ENCODE peak calls at places on chromosomes 12 and 14, in six cellular contexts. A, R, E, I, Q and U are unnamed samples.

GRCh38 chr12:108079731-108080130 is 49.4 kb upstream of the WSCD2 start:
- DNase-seq in I (no peak), R (no peak), Q (no peak), A (peak), E (peak), U (no peak)

GRCh38 chr12:115661103-115661502 is 616.4 kb downstream of the MED13L start:
- DNase-seq in Q (no peak), E (no peak), I (peak), R (no peak), A (no peak), U (no peak)

GRCh38 chr12:68158427-68158826 is 1.1 kb downstream of the IFNG start:
- DNase-seq in Q (no peak), E (peak), A (no peak), R (no peak), I (no peak), U (no peak)

GRCh38 chr12:95083938-95084337 is 10.5 kb upstream of the NR2C1 start:
- DNase-seq in Q (no peak), E (no peak), A (peak), I (no peak), R (peak), U (no peak)

GRCh38 chr14:49999216-49999761 is 106.4 kb downstream of the ARF6 start:
- DNase-seq in A (peak), I (peak), Q (peak), E (no peak), R (peak), U (peak)

GRCh38 chr12:29499235-29499634 is 1.7 kb upstream of the OVCH1 start:
- DNase-seq in Q (no peak), I (no peak), E (no peak), R (no peak), A (no peak), U (no peak)

GRCh38 chr12:121578230-121579189 is 2.3 kb downstream of the KDM2B start:
- DNase-seq in R (peak), E (no peak), A (no peak), I (peak), Q (no peak), U (no peak)

GRCh38 chr12:25388216-25388615 is 137.5 kb upstream of the KRAS start:
- DNase-seq in I (no peak), A (no peak), R (no peak), Q (no peak), E (no peak), U (no peak)

GRCh38 chr12:91406920-91407341 is 224.3 kb upstream of the DCN start:
- DNase-seq in I (no peak), Q (peak), E (no peak), A (no peak), R (no peak), U (no peak)

GRCh38 chr12:120388711-120389431 is 19.9 kb upstream of the MSI1 start:
- DNase-seq in I (no peak), Q (no peak), R (no peak), A (no peak), E (no peak), U (no peak)

GRCh38 chr12:71152838-71153237 is 5.0 kb downstream of the TSPAN8 start:
- DNase-seq in A (no peak), E (no peak), R (no peak), I (no peak), Q (no peak), U (no peak)

GRCh38 chr14:68970096-68970612 is 8.9 kb downstream of the ACTN1 start:
- DNase-seq in A (no peak), E (no peak), I (peak), R (peak), Q (no peak), U (no peak)

GRCh38 chr12:109818900-109819500 is 14.2 kb downstream of the TRPV4 start:
- DNase-seq in E (no peak), R (no peak), Q (no peak), I (no peak), A (no peak), U (no peak)

GRCh38 chr14:64812412-64812811 is 67.3 kb downstream of the SPTB start:
- DNase-seq in A (no peak), R (no peak), I (peak), E (peak), Q (no peak), U (no peak)

GRCh38 chr12:23686095-23686494 is 263.4 kb downstream of the SOX5 start:
- DNase-seq in A (no peak), Q (no peak), I (no peak), E (no peak), R (no peak), U (no peak)

GRCh38 chr14:50823051-50823762 is 7.8 kb downstream of the NIN start:
- DNase-seq in A (no peak), E (no peak), R (no peak), I (no peak), Q (no peak), U (no peak)

GRCh38 chr14:36514278-36515104 is 5.5 kb downstream of the NKX2-1 start:
- DNase-seq in R (no peak), Q (no peak), I (peak), E (no peak), A (no peak), U (no peak)

GRCh38 chr14:51552768-51553426 is 98.8 kb upstream of the FRMD6 start:
- DNase-seq in E (no peak), R (no peak), A (no peak), I (peak), Q (no peak), U (peak)

GRCh38 chr12:30197392-30198047 is 413.8 kb upstream of the TMTC1 start:
- DNase-seq in I (no peak), Q (no peak), A (no peak), E (no peak), R (no peak), U (no peak)

GRCh38 chr12:25972783-25973182 is 14.3 kb downstream of the RASSF8 start:
- DNase-seq in Q (no peak), I (no peak), A (no peak), E (no peak), R (no peak), U (peak)

GRCh38 chr12:67434653-67435375 is 165.7 kb downstream of the CAND1 start:
- DNase-seq in R (no peak), Q (peak), E (no peak), A (no peak), I (no peak), U (no peak)

GRCh38 chr12:46152456-46152855 is 116.4 kb downstream of the SLC38A1 start:
- DNase-seq in A (no peak), I (no peak), R (no peak), Q (no peak), E (no peak), U (no peak)

GRCh38 chr14:52741865-52742264 is 11.9 kb downstream of the STYX start:
- DNase-seq in A (no peak), E (no peak), R (no peak), I (no peak), Q (no peak), U (no peak)

GRCh38 chr12:109951136-109951535 is 45.0 kb downstream of the GIT2 start:
- DNase-seq in E (no peak), Q (no peak), I (no peak), R (no peak), A (no peak), U (no peak)

GRCh38 chr12:47986832-47987231 is 17.4 kb downstream of the COL2A1 start:
- DNase-seq in I (no peak), A (no peak), Q (no peak), R (peak), E (no peak), U (no peak)

GRCh38 chr12:6620137-6620884 is 13.1 kb upstream of the CHD4 start:
- DNase-seq in I (peak), Q (no peak), R (no peak), A (peak), E (no peak), U (no peak)

GRCh38 chr12:71755146-71755892 is 656 bp downstream of the RAB21 start:
- DNase-seq in Q (peak), I (peak), R (peak), E (no peak), A (peak), U (peak)

GRCh38 chr12:118190266-118190665 is 54.3 kb downstream of the PEBP1 start:
- DNase-seq in A (peak), I (no peak), R (no peak), Q (no peak), E (no peak), U (no peak)

GRCh38 chr12:111756196-111756595 is 10.5 kb upstream of the ALDH2 start:
- DNase-seq in R (no peak), A (no peak), Q (no peak), I (no peak), E (no peak), U (no peak)

DNA sequence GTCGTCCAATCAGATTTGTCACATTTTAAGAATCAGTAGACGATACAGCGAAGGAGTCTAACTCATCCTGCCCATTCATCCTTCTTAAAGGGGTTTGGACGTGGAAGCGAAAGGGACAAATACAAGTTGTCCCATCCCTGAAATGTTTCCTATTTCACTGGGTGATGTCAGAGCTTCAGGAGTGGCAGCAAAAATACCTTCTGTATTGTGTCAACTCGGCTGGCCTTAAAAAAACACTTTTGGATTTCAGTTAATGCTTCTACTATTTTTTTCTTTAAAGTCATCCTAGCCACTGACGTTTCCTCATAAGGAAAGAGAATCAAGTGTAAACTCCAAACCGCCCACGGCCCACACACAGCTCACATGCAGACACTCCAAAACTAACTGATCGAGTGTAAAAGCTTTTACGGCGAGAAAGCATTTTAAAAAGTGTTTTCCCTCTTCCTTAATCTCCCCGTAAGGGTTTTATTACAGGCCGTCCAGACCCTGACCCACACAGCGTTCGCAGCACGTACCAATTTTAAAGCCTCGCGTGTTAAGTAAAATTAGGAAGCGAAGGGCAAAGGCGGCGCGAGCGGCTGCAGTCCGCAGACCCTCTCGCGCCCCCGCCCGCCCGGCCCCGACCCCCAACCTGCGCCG is 593 bp downstream of the CFL2 start:
- DNase-seq in I (peak), R (peak), E (peak), A (peak), Q (no peak), U (no peak)
- TF ChIP-seq POLR2A in I (peak), R (peak), E (no peak), A (no peak), Q (no peak), U (no peak)

GRCh38 chr14:61568572-61569011 is 126.7 kb upstream of the HIF1A start:
- DNase-seq in A (no peak), R (no peak), E (no peak), I (peak), Q (no peak), U (no peak)
- TF ChIP-seq POLR2A in A (no peak), R (no peak), E (no peak), I (peak), Q (no peak), U (no peak)

GRCh38 chr14:76115010-76115422 is 36.7 kb upstream of the GPATCH2L start:
- DNase-seq in E (no peak), A (no peak), R (no peak), I (no peak), Q (no peak), U (no peak)
- TF ChIP-seq POLR2A in E (no peak), A (no peak), R (no peak), I (no peak), Q (no peak), U (no peak)

DNA sequence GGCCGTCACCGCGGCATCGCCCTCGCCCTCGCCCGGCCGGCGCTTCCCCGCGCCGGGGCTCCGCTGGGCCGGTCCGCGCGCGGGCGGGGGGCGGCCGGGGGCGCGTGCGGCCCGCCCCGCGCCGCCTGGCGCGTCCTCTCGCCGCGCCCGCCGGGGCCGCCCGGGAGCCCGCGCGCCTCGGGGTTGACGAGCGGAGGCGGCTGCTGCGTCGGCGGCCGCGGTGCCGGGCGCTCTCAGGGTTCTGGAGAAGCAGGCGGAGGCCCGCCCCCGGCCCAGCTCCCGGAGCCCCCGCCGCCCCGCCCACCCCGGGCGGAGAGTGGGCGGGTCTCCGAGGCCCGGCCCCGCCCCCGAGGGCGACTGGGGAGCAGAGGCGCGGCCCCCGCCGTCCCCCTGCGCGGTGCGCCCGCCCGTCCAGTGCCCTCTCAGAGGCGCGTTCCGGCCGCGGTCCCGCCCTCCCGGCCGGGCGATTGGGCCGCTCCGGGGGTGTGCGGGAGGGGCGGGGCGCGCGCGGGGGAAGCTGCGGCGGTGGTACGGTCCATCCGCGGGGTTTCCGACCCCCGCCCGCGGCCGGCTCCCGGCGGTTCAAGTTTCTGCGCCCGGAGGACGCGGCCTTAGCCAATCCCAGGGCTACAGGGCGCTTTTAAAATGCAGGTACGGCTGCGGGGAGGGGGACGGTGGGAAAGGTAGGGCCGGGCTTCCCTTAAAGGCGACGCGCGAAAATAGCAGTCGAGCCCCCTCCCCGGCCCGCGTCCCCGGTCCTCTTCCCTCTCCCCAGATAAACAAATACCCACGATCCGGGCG is at the start of gene CCDC85C:
- DNase-seq in I (peak), E (peak), R (peak), Q (peak), A (peak), U (peak)
- TF ChIP-seq POLR2A in I (peak), E (peak), R (peak), Q (peak), A (no peak), U (no peak)